ENCODE peak calls at places on chromosome 5, in ten cellular contexts. W is testis, Q is stomach, I is H1, S is right lobe of liver, J is thyroid gland, O is lower leg skin, H is uterus, F is transverse colon, K is GM12878. G is an unnamed sample.

GRCh38 chr5:74956278-74956677 is 90.1 kb upstream of the FAM169A start:
- DNase-seq in W (no peak), Q (no peak), I (no peak), S (no peak), J (no peak), O (no peak), H (no peak), F (no peak), K (no peak), G (no peak)

GRCh38 chr5:17190799-17191391 is 26.5 kb upstream of the BASP1 start:
- DNase-seq in W (no peak), Q (no peak), I (no peak), S (no peak), J (no peak), O (no peak), H (no peak), F (peak), K (no peak), G (no peak)

GRCh38 chr5:157900644-157901043 is 41.7 kb upstream of the CLINT1 start:
- DNase-seq in W (no peak), Q (no peak), I (no peak), S (no peak), J (no peak), O (no peak), H (no peak), F (no peak), K (no peak), G (no peak)

GRCh38 chr5:36373527-36374086 is 71.9 kb upstream of the RANBP3L start:
- DNase-seq in W (peak), Q (peak), I (no peak), S (peak), J (peak), O (peak), H (peak), F (peak), K (no peak), G (peak)

GRCh38 chr5:80867233-80867632 is 92.9 kb upstream of the RASGRF2 start:
- DNase-seq in W (no peak), Q (no peak), I (no peak), S (no peak), J (no peak), O (no peak), H (no peak), F (no peak), K (no peak), G (no peak)

GRCh38 chr5:149732500-149733128 is 2.5 kb downstream of the PPARGC1B start:
- DNase-seq in W (peak), Q (no peak), I (no peak), S (peak), J (peak), O (no peak), H (peak), F (peak), K (no peak), G (peak)

GRCh38 chr5:169576181-169576598 is 7.4 kb upstream of the SPDL1 start:
- DNase-seq in W (no peak), Q (no peak), I (no peak), S (no peak), J (peak), O (peak), H (peak), F (no peak), K (no peak), G (no peak)

GRCh38 chr5:159825551-159826051 is 90.7 kb upstream of the ADRA1B start:
- DNase-seq in W (no peak), Q (peak), I (no peak), S (no peak), J (peak), O (no peak), H (peak), F (peak), K (peak), G (no peak)

GRCh38 chr5:91140657-91141056 is 242.5 kb downstream of the ARRDC3 start:
- DNase-seq in W (no peak), Q (no peak), I (no peak), S (no peak), J (no peak), O (no peak), H (no peak), F (no peak), K (no peak), G (no peak)

GRCh38 chr5:132114150-132115121 is 40.8 kb downstream of the CSF2 start:
- DNase-seq in W (no peak), Q (no peak), I (no peak), S (no peak), J (no peak), O (no peak), H (no peak), F (no peak), K (no peak), G (no peak)

GRCh38 chr5:128356011-128356410 is 182.0 kb downstream of the FBN2 start:
- DNase-seq in W (no peak), Q (no peak), I (no peak), S (no peak), J (no peak), O (no peak), H (no peak), F (no peak), K (no peak), G (no peak)

GRCh38 chr5:79590395-79590999 is 21.7 kb upstream of the TENT2 start:
- DNase-seq in W (no peak), Q (no peak), I (no peak), S (no peak), J (no peak), O (no peak), H (no peak), F (no peak), K (no peak), G (no peak)

GRCh38 chr5:35177783-35178182 is 52.5 kb downstream of the PRLR start:
- DNase-seq in W (no peak), Q (no peak), I (no peak), S (no peak), J (no peak), O (no peak), H (no peak), F (no peak), K (no peak), G (no peak)

GRCh38 chr5:35171991-35172390 is 58.3 kb downstream of the PRLR start:
- DNase-seq in W (no peak), Q (no peak), I (no peak), S (no peak), J (no peak), O (no peak), H (no peak), F (no peak), K (no peak), G (no peak)

GRCh38 chr5:35171108-35171507 is 59.2 kb downstream of the PRLR start:
- DNase-seq in W (no peak), Q (no peak), I (no peak), S (no peak), J (no peak), O (no peak), H (no peak), F (no peak), K (no peak), G (no peak)

DNA sequence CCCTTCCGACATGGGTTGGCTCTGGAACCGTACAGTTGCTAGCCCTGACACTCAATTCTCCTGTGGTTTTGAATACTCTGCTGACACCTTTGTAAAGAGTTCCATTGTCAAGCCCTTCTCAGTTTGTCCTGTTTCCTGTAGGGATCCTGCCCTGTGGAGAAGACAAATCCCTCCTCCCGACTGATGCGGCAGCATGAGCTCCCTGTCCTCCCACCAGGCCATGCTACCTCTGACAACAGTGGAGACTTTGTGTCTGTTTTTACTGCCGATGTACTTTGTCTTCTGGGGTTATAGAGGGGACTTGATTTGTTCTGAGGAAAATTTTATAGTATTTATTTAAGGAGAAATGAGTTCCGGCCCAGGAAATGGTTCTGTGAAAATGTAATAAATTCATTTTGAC is 57.8 kb downstream of the PRLR start:
- DNase-seq in W (peak), Q (no peak), I (no peak), S (no peak), J (no peak), O (no peak), H (no peak), F (peak), K (no peak), G (no peak)
- H3K4me3 ChIP-seq in W (no peak), Q (no peak), I (no peak), S (no peak), J (no peak), O (no peak), H (no peak), F (no peak), K (no peak), G (no peak)

GRCh38 chr5:113294341-113295110 is 140.3 kb downstream of the TSSK1B start:
- DNase-seq in W (peak), Q (peak), I (peak), S (peak), J (peak), O (peak), H (peak), F (peak), K (no peak), G (peak)
- TF ChIP-seq POLR2A in W (peak), Q (no peak), I (no peak), S (peak), J (peak), O (no peak), H (peak), F (peak), K (no peak), G (peak)

GRCh38 chr5:137894586-137894985 is 5.3 kb downstream of the PKD2L2 start:
- DNase-seq in W (no peak), Q (no peak), I (no peak), S (no peak), J (no peak), O (no peak), H (no peak), F (no peak), K (no peak), G (no peak)

GRCh38 chr5:137888875-137889759 is at the start of gene PKD2L2:
- DNase-seq in W (peak), Q (peak), I (peak), S (peak), J (peak), O (peak), H (peak), F (peak), K (peak), G (peak)

GRCh38 chr5:137890850-137891249 is 1.6 kb downstream of the PKD2L2 start:
- DNase-seq in W (no peak), Q (no peak), I (no peak), S (no peak), J (no peak), O (no peak), H (no peak), F (no peak), K (no peak), G (no peak)

GRCh38 chr5:137888489-137888874 is 775 bp upstream of the PKD2L2 start:
- DNase-seq in W (no peak), Q (no peak), I (no peak), S (no peak), J (no peak), O (no peak), H (no peak), F (no peak), K (no peak), G (no peak)

GRCh38 chr5:137891849-137892248 is 2.6 kb downstream of the PKD2L2 start:
- DNase-seq in W (no peak), Q (no peak), I (no peak), S (no peak), J (no peak), O (no peak), H (no peak), F (no peak), K (no peak), G (no peak)
- TF ChIP-seq CTCF in W (peak), Q (no peak), I (no peak), S (no peak), J (no peak), O (no peak), H (no peak), F (no peak), K (no peak), G (no peak)

GRCh38 chr5:119286516-119287488 is 69.0 kb upstream of the TNFAIP8 start:
- DNase-seq in W (no peak), Q (no peak), I (no peak), S (no peak), J (no peak), O (no peak), H (no peak), F (no peak), K (no peak), G (no peak)
- H3K4me3 ChIP-seq in W (no peak), Q (no peak), I (no peak), S (no peak), J (no peak), O (no peak), H (no peak), F (no peak), K (peak), G (no peak)

G was measured in body of pancreas.